ENCODE peak calls at places on chromosomes 4 and X, in nine cellular contexts. W is foreskin fibroblast; S is activated CD8-positive, alpha-beta T cell treated with anti-CD3 and anti-CD28 coated beads for 36 hours; R is iPS-NIHi11; Q is activated T-cell treated with anti-CD3 and anti-CD28 coated beads, Interleukin-2, amount 50 U/mL, for 4 hours; Y is HFFc6; P is fibroblast of pulmonary artery; L is NCI-H1417; J is GDM1. U is an unnamed sample.

GRCh38 chrX:28058906-28059305 is 77.7 kb upstream of the DCAF8L1 start:
- DNase-seq in R (no peak), J (no peak), Q (no peak), L (no peak), S (no peak), Y (no peak), W (no peak), P (peak), U (no peak)

GRCh38 chr4:73621357-73621756 is 1.1 kb upstream of the RASSF6 start:
- DNase-seq in Q (no peak), L (peak), R (no peak), P (no peak), J (no peak), S (no peak), W (no peak), Y (no peak), U (no peak)

GRCh38 chr4:477686-478085 is 21.3 kb downstream of the ZNF721 start:
- DNase-seq in L (no peak), P (no peak), Y (no peak), S (no peak), Q (no peak), R (no peak), J (no peak), W (no peak), U (no peak)

GRCh38 chr4:148112231-148112982 is 329.8 kb downstream of the NR3C2 start:
- DNase-seq in Q (no peak), S (no peak), J (no peak), Y (peak), P (peak), R (no peak), L (no peak), W (peak), U (no peak)

GRCh38 chr4:138759508-138759907 is 256.1 kb upstream of the NOCT start:
- DNase-seq in L (no peak), Q (no peak), S (no peak), P (no peak), J (no peak), W (no peak), R (no peak), Y (no peak), U (no peak)

GRCh38 chrX:118513120-118513899 is 17.7 kb downstream of the DOCK11 start:
- DNase-seq in S (no peak), P (peak), L (no peak), R (no peak), J (no peak), Y (no peak), W (peak), Q (no peak), U (no peak)

GRCh38 chr4:138291431-138291830 is 49.3 kb upstream of the SLC7A11 start:
- DNase-seq in S (no peak), W (peak), R (no peak), Y (no peak), J (no peak), P (no peak), Q (no peak), L (no peak), U (no peak)

GRCh38 chrX:153814591-153815315 is 15.6 kb downstream of the PDZD4 start:
- DNase-seq in S (no peak), R (no peak), Y (no peak), P (no peak), W (no peak), Q (no peak), L (no peak), J (peak), U (no peak)

GRCh38 chrX:119234931-119235555 is 1.0 kb upstream of the PGRMC1 start:
- DNase-seq in W (peak), Y (no peak), L (no peak), S (no peak), P (no peak), Q (no peak), R (no peak), J (no peak), U (no peak)

GRCh38 chr4:114782842-114783595 is 184.4 kb downstream of the UGT8 start:
- DNase-seq in W (no peak), R (no peak), J (no peak), L (no peak), P (no peak), Y (no peak), S (no peak), Q (no peak), U (no peak)

GRCh38 chrX:49102221-49102620 is 21.3 kb downstream of the GPKOW start:
- DNase-seq in W (no peak), J (no peak), S (no peak), Y (no peak), R (no peak), L (no peak), Q (no peak), P (no peak), U (no peak)

GRCh38 chr4:140609548-140610425 is 41.0 kb upstream of the UCP1 start:
- DNase-seq in P (peak), Y (peak), L (peak), W (peak), J (no peak), Q (no peak), S (no peak), R (peak), U (no peak)

GRCh38 chr4:154491341-154491679 is 289 bp downstream of the DCHS2 start:
- DNase-seq in W (peak), R (peak), P (peak), Q (no peak), Y (no peak), L (no peak), J (no peak), S (peak), U (no peak)

U was measured in dorsolateral prefrontal cortex.